ENCODE peak calls at places on chromosomes 5 and 9, in ten cellular contexts. One of them, this sample, is unnamed.

GRCh38 chr9:36280989-36281388 is 22.7 kb upstream of the GNE start:
- DNase-seq in fibroblast of pulmonary artery: no peak
- DNase-seq in cardiac fibroblast: no peak
- DNase-seq in foreskin fibroblast: no peak
- DNase-seq in astrocyte: no peak
- DNase-seq in tibial artery: no peak
- DNase-seq in neural progenitor cell: no peak
- DNase-seq in coronary artery: no peak
- DNase-seq in colonic mucosa: no peak
- DNase-seq in heart right ventricle: no peak
- DNase-seq in this sample: no peak

GRCh38 chr9:121684381-121685145 is 33.1 kb downstream of the DAB2IP start:
- DNase-seq in fibroblast of pulmonary artery: peak
- DNase-seq in cardiac fibroblast: peak
- DNase-seq in foreskin fibroblast: peak
- DNase-seq in astrocyte: no peak
- DNase-seq in tibial artery: no peak
- DNase-seq in neural progenitor cell: peak
- DNase-seq in coronary artery: no peak
- DNase-seq in colonic mucosa: peak
- DNase-seq in heart right ventricle: no peak
- DNase-seq in this sample: no peak

GRCh38 chr5:6915574-6915973 is 202.3 kb downstream of the TENT4A start:
- DNase-seq in fibroblast of pulmonary artery: no peak
- DNase-seq in cardiac fibroblast: no peak
- DNase-seq in foreskin fibroblast: no peak
- DNase-seq in astrocyte: no peak
- DNase-seq in tibial artery: no peak
- DNase-seq in neural progenitor cell: no peak
- DNase-seq in coronary artery: no peak
- DNase-seq in colonic mucosa: no peak
- DNase-seq in heart right ventricle: no peak
- DNase-seq in this sample: no peak

GRCh38 chr9:101639301-101639700 is 44.5 kb upstream of the PPP3R2 start:
- DNase-seq in fibroblast of pulmonary artery: no peak
- DNase-seq in cardiac fibroblast: no peak
- DNase-seq in foreskin fibroblast: no peak
- DNase-seq in astrocyte: no peak
- DNase-seq in tibial artery: no peak
- DNase-seq in neural progenitor cell: no peak
- DNase-seq in coronary artery: no peak
- DNase-seq in colonic mucosa: no peak
- DNase-seq in heart right ventricle: no peak
- DNase-seq in this sample: no peak

GRCh38 chr5:36689225-36689624 is 82.8 kb downstream of the SLC1A3 start:
- DNase-seq in fibroblast of pulmonary artery: no peak
- DNase-seq in cardiac fibroblast: peak
- DNase-seq in foreskin fibroblast: peak
- DNase-seq in astrocyte: peak
- DNase-seq in tibial artery: no peak
- DNase-seq in neural progenitor cell: no peak
- DNase-seq in coronary artery: no peak
- DNase-seq in colonic mucosa: no peak
- DNase-seq in heart right ventricle: no peak
- DNase-seq in this sample: peak

GRCh38 chr5:43041669-43042175 is 1.6 kb upstream of the ANXA2R start:
- DNase-seq in fibroblast of pulmonary artery: peak
- DNase-seq in cardiac fibroblast: peak
- DNase-seq in foreskin fibroblast: peak
- DNase-seq in astrocyte: peak
- DNase-seq in tibial artery: peak
- DNase-seq in neural progenitor cell: no peak
- DNase-seq in coronary artery: no peak
- DNase-seq in colonic mucosa: peak
- DNase-seq in heart right ventricle: peak
- DNase-seq in this sample: peak

GRCh38 chr9:135864447-135865049 is 42.8 kb downstream of the CAMSAP1 start:
- DNase-seq in fibroblast of pulmonary artery: peak
- DNase-seq in cardiac fibroblast: peak
- DNase-seq in foreskin fibroblast: peak
- DNase-seq in astrocyte: no peak
- DNase-seq in tibial artery: peak
- DNase-seq in neural progenitor cell: peak
- DNase-seq in coronary artery: no peak
- DNase-seq in colonic mucosa: peak
- DNase-seq in heart right ventricle: peak
- DNase-seq in this sample: peak

GRCh38 chr5:165057156-165057555 is 1551.7 kb downstream of the MAT2B start:
- DNase-seq in fibroblast of pulmonary artery: no peak
- DNase-seq in cardiac fibroblast: no peak
- DNase-seq in foreskin fibroblast: no peak
- DNase-seq in astrocyte: no peak
- DNase-seq in tibial artery: no peak
- DNase-seq in neural progenitor cell: no peak
- DNase-seq in coronary artery: no peak
- DNase-seq in colonic mucosa: no peak
- DNase-seq in heart right ventricle: no peak
- DNase-seq in this sample: peak

GRCh38 chr5:172173771-172174170 is 14.3 kb downstream of the STK10 start:
- DNase-seq in fibroblast of pulmonary artery: peak
- DNase-seq in cardiac fibroblast: peak
- DNase-seq in foreskin fibroblast: peak
- DNase-seq in astrocyte: peak
- DNase-seq in tibial artery: no peak
- DNase-seq in neural progenitor cell: no peak
- DNase-seq in coronary artery: no peak
- DNase-seq in colonic mucosa: no peak
- DNase-seq in heart right ventricle: no peak
- DNase-seq in this sample: peak

GRCh38 chr5:172171118-172171775 is 16.8 kb downstream of the STK10 start:
- DNase-seq in fibroblast of pulmonary artery: no peak
- DNase-seq in cardiac fibroblast: no peak
- DNase-seq in foreskin fibroblast: no peak
- DNase-seq in astrocyte: no peak
- DNase-seq in tibial artery: no peak
- DNase-seq in neural progenitor cell: peak
- DNase-seq in coronary artery: no peak
- DNase-seq in colonic mucosa: no peak
- DNase-seq in heart right ventricle: no peak
- DNase-seq in this sample: no peak

GRCh38 chr5:172170251-172170701 is 17.7 kb downstream of the STK10 start:
- DNase-seq in fibroblast of pulmonary artery: no peak
- DNase-seq in cardiac fibroblast: no peak
- DNase-seq in foreskin fibroblast: no peak
- DNase-seq in astrocyte: no peak
- DNase-seq in tibial artery: no peak
- DNase-seq in neural progenitor cell: no peak
- DNase-seq in coronary artery: no peak
- DNase-seq in colonic mucosa: no peak
- DNase-seq in heart right ventricle: peak
- DNase-seq in this sample: no peak

GRCh38 chr5:172175263-172175719 is 12.7 kb downstream of the STK10 start:
- DNase-seq in fibroblast of pulmonary artery: no peak
- DNase-seq in cardiac fibroblast: no peak
- DNase-seq in foreskin fibroblast: no peak
- DNase-seq in astrocyte: no peak
- DNase-seq in tibial artery: peak
- DNase-seq in neural progenitor cell: no peak
- DNase-seq in coronary artery: no peak
- DNase-seq in colonic mucosa: peak
- DNase-seq in heart right ventricle: peak
- DNase-seq in this sample: no peak

DNA sequence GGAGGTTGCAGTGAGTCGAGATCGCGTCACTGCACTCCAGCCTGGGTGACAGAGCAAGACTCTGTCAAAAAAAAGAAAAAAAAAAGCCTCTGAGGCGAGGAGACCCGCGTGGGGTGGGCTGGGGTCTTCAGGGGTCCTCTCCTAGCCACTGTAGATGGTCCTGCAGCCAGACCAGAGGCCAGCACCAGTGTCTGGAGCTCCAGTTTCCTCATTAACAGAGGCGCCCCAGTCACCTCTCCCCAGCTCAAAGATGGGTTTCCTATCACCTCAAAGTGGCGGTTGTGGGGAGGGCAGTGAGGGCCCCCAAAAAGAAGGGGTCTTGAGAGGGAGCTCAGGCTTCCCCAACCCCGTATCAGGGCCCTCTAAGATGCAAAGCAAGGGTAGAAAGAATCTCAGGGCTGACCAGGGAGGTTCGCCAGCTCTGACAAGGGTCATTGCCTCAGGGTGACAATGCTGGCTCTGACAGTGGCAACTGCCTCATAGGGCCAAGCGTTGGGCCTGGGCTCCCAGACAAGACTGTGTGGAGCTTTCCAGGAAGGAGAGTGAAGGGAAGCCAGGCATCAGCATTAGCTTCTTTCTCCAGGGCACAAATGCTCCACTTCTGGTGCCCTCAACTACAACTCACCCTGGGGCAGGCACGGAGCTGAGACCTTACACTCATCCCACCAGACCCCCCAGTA is 15.0 kb downstream of the STK10 start:
- DNase-seq in fibroblast of pulmonary artery: no peak
- DNase-seq in cardiac fibroblast: no peak
- DNase-seq in foreskin fibroblast: no peak
- DNase-seq in astrocyte: no peak
- DNase-seq in tibial artery: no peak
- DNase-seq in neural progenitor cell: no peak
- DNase-seq in coronary artery: no peak
- DNase-seq in colonic mucosa: no peak
- DNase-seq in heart right ventricle: peak
- DNase-seq in this sample: no peak
- H3K4me3 ChIP-seq in fibroblast of pulmonary artery: no peak
- H3K4me3 ChIP-seq in cardiac fibroblast: no peak
- H3K4me3 ChIP-seq in foreskin fibroblast: no peak
- H3K4me3 ChIP-seq in astrocyte: no peak
- H3K4me3 ChIP-seq in tibial artery: no peak
- H3K4me3 ChIP-seq in neural progenitor cell: no peak
- H3K4me3 ChIP-seq in coronary artery: no peak
- H3K4me3 ChIP-seq in colonic mucosa: no peak
- H3K4me3 ChIP-seq in heart right ventricle: no peak
- H3K4me3 ChIP-seq in this sample: no peak

DNA sequence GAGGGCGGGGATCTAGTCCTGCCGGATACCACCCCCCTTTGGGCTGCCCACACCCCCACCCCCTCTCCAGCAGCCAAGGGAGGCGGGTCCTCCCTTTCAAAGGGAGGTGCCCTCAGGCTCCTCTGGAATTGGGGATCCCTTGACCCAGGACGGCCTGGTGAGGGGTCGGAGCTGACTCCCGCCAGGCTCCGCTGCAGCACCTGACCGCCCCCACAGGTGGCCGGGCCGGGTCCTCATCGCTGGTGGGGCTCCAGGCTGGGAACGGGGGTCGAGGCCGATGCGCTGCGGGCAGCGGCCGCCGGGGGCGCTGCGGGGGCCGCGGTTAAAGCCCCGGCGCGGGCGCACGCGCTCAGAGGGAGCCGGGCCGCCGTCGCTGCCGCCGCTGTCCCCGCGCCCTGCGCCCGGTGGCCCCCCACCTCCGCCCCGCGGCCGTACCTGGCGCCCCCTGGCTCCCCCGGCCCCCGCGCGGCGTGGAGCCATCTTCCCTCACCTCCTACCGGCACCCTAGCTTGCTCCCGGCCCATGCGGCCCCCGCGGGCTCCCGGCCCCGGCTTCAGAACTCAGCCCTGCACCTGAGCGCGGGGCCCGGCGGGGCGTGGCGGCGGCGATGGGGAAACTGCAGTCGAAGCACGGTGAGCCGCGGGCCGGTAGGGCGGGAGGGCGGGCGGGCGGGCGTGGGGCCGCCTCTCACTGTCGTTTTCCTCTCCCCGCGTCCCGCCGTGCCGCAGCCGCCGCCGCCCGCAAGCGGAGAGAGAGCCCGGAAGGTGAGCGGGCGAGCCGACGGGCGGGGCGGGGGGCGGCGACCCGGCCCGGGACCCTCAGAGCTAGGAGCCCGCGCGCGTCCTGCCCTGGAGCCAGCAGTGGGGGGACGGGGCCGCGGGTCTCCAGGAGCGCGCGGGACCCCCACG is at the start of gene NKD2:
- DNase-seq in fibroblast of pulmonary artery: no peak
- DNase-seq in cardiac fibroblast: no peak
- DNase-seq in foreskin fibroblast: peak
- DNase-seq in astrocyte: no peak
- DNase-seq in tibial artery: peak
- DNase-seq in neural progenitor cell: peak
- DNase-seq in coronary artery: no peak
- DNase-seq in colonic mucosa: peak
- DNase-seq in heart right ventricle: peak
- DNase-seq in this sample: no peak
- TF ChIP-seq CTCF in fibroblast of pulmonary artery: peak
- TF ChIP-seq CTCF in cardiac fibroblast: no peak
- TF ChIP-seq CTCF in foreskin fibroblast: peak
- TF ChIP-seq CTCF in astrocyte: peak
- TF ChIP-seq CTCF in tibial artery: peak
- TF ChIP-seq CTCF in neural progenitor cell: peak
- TF ChIP-seq CTCF in coronary artery: no peak
- TF ChIP-seq CTCF in colonic mucosa: peak
- TF ChIP-seq CTCF in heart right ventricle: peak
- TF ChIP-seq CTCF in this sample: peak

GRCh38 chr9:126376903-126377342 is 50.3 kb downstream of the MVB12B start:
- DNase-seq in fibroblast of pulmonary artery: no peak
- DNase-seq in cardiac fibroblast: no peak
- DNase-seq in foreskin fibroblast: no peak
- DNase-seq in astrocyte: no peak
- DNase-seq in tibial artery: no peak
- DNase-seq in neural progenitor cell: peak
- DNase-seq in coronary artery: no peak
- DNase-seq in colonic mucosa: no peak
- DNase-seq in heart right ventricle: no peak
- DNase-seq in this sample: no peak

GRCh38 chr9:126377521-126377920 is 50.9 kb downstream of the MVB12B start:
- DNase-seq in fibroblast of pulmonary artery: no peak
- DNase-seq in cardiac fibroblast: no peak
- DNase-seq in foreskin fibroblast: no peak
- DNase-seq in astrocyte: no peak
- DNase-seq in tibial artery: no peak
- DNase-seq in neural progenitor cell: no peak
- DNase-seq in coronary artery: no peak
- DNase-seq in colonic mucosa: peak
- DNase-seq in heart right ventricle: no peak
- DNase-seq in this sample: no peak

GRCh38 chr9:126376311-126376902 is 49.8 kb downstream of the MVB12B start:
- DNase-seq in fibroblast of pulmonary artery: no peak
- DNase-seq in cardiac fibroblast: no peak
- DNase-seq in foreskin fibroblast: no peak
- DNase-seq in astrocyte: no peak
- DNase-seq in tibial artery: no peak
- DNase-seq in neural progenitor cell: peak
- DNase-seq in coronary artery: no peak
- DNase-seq in colonic mucosa: peak
- DNase-seq in heart right ventricle: no peak
- DNase-seq in this sample: no peak

GRCh38 chr9:126374366-126374781 is 47.7 kb downstream of the MVB12B start:
- DNase-seq in fibroblast of pulmonary artery: no peak
- DNase-seq in cardiac fibroblast: no peak
- DNase-seq in foreskin fibroblast: no peak
- DNase-seq in astrocyte: no peak
- DNase-seq in tibial artery: no peak
- DNase-seq in neural progenitor cell: no peak
- DNase-seq in coronary artery: no peak
- DNase-seq in colonic mucosa: no peak
- DNase-seq in heart right ventricle: no peak
- DNase-seq in this sample: no peak

DNA sequence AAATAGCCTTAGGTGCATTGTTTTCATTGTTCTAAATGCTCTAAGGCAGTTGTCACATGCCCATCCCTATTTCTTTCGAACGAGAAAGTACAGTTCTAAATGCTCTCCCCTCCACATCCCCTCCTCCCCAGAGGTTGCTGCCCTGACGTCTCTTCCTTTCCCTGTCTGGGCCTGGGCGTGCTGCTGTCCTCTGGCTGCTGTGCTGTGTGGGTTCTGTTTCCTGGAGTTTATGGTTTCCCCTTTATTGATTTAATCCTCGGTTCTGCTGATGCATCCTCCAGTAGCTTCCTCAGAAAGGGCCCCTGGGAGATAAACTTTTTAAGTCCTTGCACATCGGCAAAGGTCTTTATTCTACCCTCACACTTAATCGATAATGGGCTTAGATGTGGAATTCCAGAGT is 48.8 kb downstream of the MVB12B start:
- DNase-seq in fibroblast of pulmonary artery: peak
- DNase-seq in cardiac fibroblast: peak
- DNase-seq in foreskin fibroblast: peak
- DNase-seq in astrocyte: peak
- DNase-seq in tibial artery: no peak
- DNase-seq in neural progenitor cell: peak
- DNase-seq in coronary artery: no peak
- DNase-seq in colonic mucosa: peak
- DNase-seq in heart right ventricle: no peak
- DNase-seq in this sample: peak
- H3K4me3 ChIP-seq in fibroblast of pulmonary artery: no peak
- H3K4me3 ChIP-seq in cardiac fibroblast: no peak
- H3K4me3 ChIP-seq in foreskin fibroblast: no peak
- H3K4me3 ChIP-seq in astrocyte: no peak
- H3K4me3 ChIP-seq in tibial artery: no peak
- H3K4me3 ChIP-seq in neural progenitor cell: peak
- H3K4me3 ChIP-seq in coronary artery: no peak
- H3K4me3 ChIP-seq in colonic mucosa: no peak
- H3K4me3 ChIP-seq in heart right ventricle: no peak
- H3K4me3 ChIP-seq in this sample: no peak

DNA sequence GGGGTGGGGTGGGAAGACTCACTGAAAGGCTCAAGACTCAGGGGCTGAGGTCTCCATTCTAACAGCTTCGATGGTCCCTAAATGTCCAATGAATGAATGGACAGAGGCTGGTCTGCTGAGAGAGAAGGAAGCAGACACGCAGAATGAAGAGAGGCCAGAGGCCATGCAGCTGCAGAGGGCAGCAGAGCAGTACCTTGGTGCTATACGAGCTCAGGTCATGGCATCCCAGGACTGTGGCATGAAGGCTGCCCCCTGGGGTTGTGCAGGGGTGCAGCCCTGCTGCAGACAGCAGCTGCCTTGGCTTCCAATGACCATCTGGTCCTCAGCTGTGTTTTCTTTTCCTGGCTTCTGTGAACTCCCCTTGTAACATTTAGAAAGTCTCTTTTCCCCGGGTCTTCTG is 15.2 kb upstream of the CORO2A start:
- DNase-seq in fibroblast of pulmonary artery: no peak
- DNase-seq in cardiac fibroblast: no peak
- DNase-seq in foreskin fibroblast: peak
- DNase-seq in astrocyte: no peak
- DNase-seq in tibial artery: no peak
- DNase-seq in neural progenitor cell: no peak
- DNase-seq in coronary artery: no peak
- DNase-seq in colonic mucosa: no peak
- DNase-seq in heart right ventricle: no peak
- DNase-seq in this sample: no peak
- TF ChIP-seq CTCF in fibroblast of pulmonary artery: no peak
- TF ChIP-seq CTCF in cardiac fibroblast: no peak
- TF ChIP-seq CTCF in foreskin fibroblast: peak
- TF ChIP-seq CTCF in astrocyte: no peak
- TF ChIP-seq CTCF in tibial artery: no peak
- TF ChIP-seq CTCF in neural progenitor cell: no peak
- TF ChIP-seq CTCF in coronary artery: no peak
- TF ChIP-seq CTCF in colonic mucosa: no peak
- TF ChIP-seq CTCF in heart right ventricle: no peak
- TF ChIP-seq CTCF in this sample: peak